ENCODE peak calls at places on chromosomes 16 and 17, in ten cellular contexts. One of them, this sample, is unnamed.

GRCh38 chr17:17661834-17662233 is 19.4 kb upstream of the RAI1 start:
- DNase-seq in BJ: no peak
- DNase-seq in astrocyte of the cerebellum: no peak
- DNase-seq in aorta: no peak
- DNase-seq in HFF-Myc: no peak
- DNase-seq in lower lobe of right lung: no peak
- DNase-seq in endodermal cell: no peak
- DNase-seq in AG10803: no peak
- DNase-seq in right lobe of liver: no peak
- DNase-seq in GM12865: no peak
- DNase-seq in this sample: no peak

GRCh38 chr16:922051-922450 is 48.7 kb downstream of the LMF1 start:
- DNase-seq in GM12865: no peak
- DNase-seq in AG10803: no peak
- DNase-seq in lower lobe of right lung: no peak
- DNase-seq in right lobe of liver: peak
- DNase-seq in astrocyte of the cerebellum: no peak
- DNase-seq in HFF-Myc: no peak
- DNase-seq in BJ: no peak
- DNase-seq in aorta: no peak
- DNase-seq in endodermal cell: no peak
- DNase-seq in this sample: no peak

GRCh38 chr17:8865811-8866210 is 1.7 kb downstream of the PIK3R6 start:
- DNase-seq in HFF-Myc: no peak
- DNase-seq in aorta: no peak
- DNase-seq in astrocyte of the cerebellum: no peak
- DNase-seq in GM12865: no peak
- DNase-seq in right lobe of liver: no peak
- DNase-seq in AG10803: no peak
- DNase-seq in BJ: no peak
- DNase-seq in lower lobe of right lung: no peak
- DNase-seq in endodermal cell: peak
- DNase-seq in this sample: no peak

GRCh38 chr17:7972131-7972785 is 30.2 kb upstream of the GUCY2D start:
- DNase-seq in AG10803: no peak
- DNase-seq in lower lobe of right lung: no peak
- DNase-seq in HFF-Myc: no peak
- DNase-seq in aorta: no peak
- DNase-seq in BJ: no peak
- DNase-seq in astrocyte of the cerebellum: no peak
- DNase-seq in right lobe of liver: no peak
- DNase-seq in GM12865: no peak
- DNase-seq in endodermal cell: no peak
- DNase-seq in this sample: no peak

GRCh38 chr17:19024101-19025078 is 19.8 kb upstream of the FAM83G start:
- DNase-seq in lower lobe of right lung: peak
- DNase-seq in right lobe of liver: peak
- DNase-seq in HFF-Myc: no peak
- DNase-seq in BJ: no peak
- DNase-seq in astrocyte of the cerebellum: no peak
- DNase-seq in endodermal cell: no peak
- DNase-seq in aorta: peak
- DNase-seq in AG10803: peak
- DNase-seq in GM12865: no peak
- DNase-seq in this sample: no peak

GRCh38 chr17:48760411-48760810 is 31.9 kb upstream of the HOXB13 start:
- DNase-seq in BJ: no peak
- DNase-seq in HFF-Myc: no peak
- DNase-seq in aorta: no peak
- DNase-seq in lower lobe of right lung: no peak
- DNase-seq in right lobe of liver: no peak
- DNase-seq in astrocyte of the cerebellum: no peak
- DNase-seq in endodermal cell: no peak
- DNase-seq in GM12865: no peak
- DNase-seq in AG10803: no peak
- DNase-seq in this sample: no peak

GRCh38 chr16:85174871-85175723 is 62.8 kb upstream of the CIBAR2 start:
- DNase-seq in endodermal cell: no peak
- DNase-seq in AG10803: peak
- DNase-seq in GM12865: no peak
- DNase-seq in lower lobe of right lung: peak
- DNase-seq in right lobe of liver: no peak
- DNase-seq in astrocyte of the cerebellum: no peak
- DNase-seq in HFF-Myc: no peak
- DNase-seq in BJ: no peak
- DNase-seq in aorta: no peak
- DNase-seq in this sample: no peak

GRCh38 chr16:70574595-70575271 is 51.1 kb downstream of the SF3B3 start:
- DNase-seq in AG10803: no peak
- DNase-seq in lower lobe of right lung: no peak
- DNase-seq in aorta: no peak
- DNase-seq in astrocyte of the cerebellum: no peak
- DNase-seq in endodermal cell: no peak
- DNase-seq in HFF-Myc: no peak
- DNase-seq in GM12865: no peak
- DNase-seq in BJ: no peak
- DNase-seq in right lobe of liver: no peak
- DNase-seq in this sample: no peak

GRCh38 chr17:13367154-13367553 is 234.6 kb downstream of the HS3ST3A1 start:
- DNase-seq in lower lobe of right lung: no peak
- DNase-seq in astrocyte of the cerebellum: no peak
- DNase-seq in AG10803: no peak
- DNase-seq in HFF-Myc: no peak
- DNase-seq in aorta: no peak
- DNase-seq in right lobe of liver: no peak
- DNase-seq in BJ: no peak
- DNase-seq in endodermal cell: no peak
- DNase-seq in GM12865: no peak
- DNase-seq in this sample: no peak

GRCh38 chr17:13374203-13375143 is 227.3 kb downstream of the HS3ST3A1 start:
- DNase-seq in aorta: no peak
- DNase-seq in HFF-Myc: no peak
- DNase-seq in astrocyte of the cerebellum: no peak
- DNase-seq in right lobe of liver: no peak
- DNase-seq in AG10803: peak
- DNase-seq in endodermal cell: no peak
- DNase-seq in GM12865: no peak
- DNase-seq in BJ: no peak
- DNase-seq in lower lobe of right lung: no peak
- DNase-seq in this sample: no peak

GRCh38 chr17:13372432-13372831 is 229.3 kb downstream of the HS3ST3A1 start:
- DNase-seq in astrocyte of the cerebellum: no peak
- DNase-seq in AG10803: no peak
- DNase-seq in BJ: no peak
- DNase-seq in HFF-Myc: no peak
- DNase-seq in lower lobe of right lung: no peak
- DNase-seq in right lobe of liver: no peak
- DNase-seq in GM12865: no peak
- DNase-seq in aorta: no peak
- DNase-seq in endodermal cell: no peak
- DNase-seq in this sample: no peak
- H3K4me3 ChIP-seq in astrocyte of the cerebellum: no peak
- H3K4me3 ChIP-seq in AG10803: no peak
- H3K4me3 ChIP-seq in BJ: no peak
- H3K4me3 ChIP-seq in HFF-Myc: no peak
- H3K4me3 ChIP-seq in lower lobe of right lung: no peak
- H3K4me3 ChIP-seq in right lobe of liver: no peak
- H3K4me3 ChIP-seq in GM12865: no peak
- H3K4me3 ChIP-seq in aorta: no peak
- H3K4me3 ChIP-seq in endodermal cell: no peak
- H3K4me3 ChIP-seq in this sample: no peak

GRCh38 chr16:47780213-47780612 is 319.1 kb downstream of the PHKB start:
- DNase-seq in BJ: no peak
- DNase-seq in HFF-Myc: no peak
- DNase-seq in GM12865: no peak
- DNase-seq in aorta: no peak
- DNase-seq in astrocyte of the cerebellum: no peak
- DNase-seq in lower lobe of right lung: no peak
- DNase-seq in right lobe of liver: no peak
- DNase-seq in AG10803: no peak
- DNase-seq in endodermal cell: no peak
- DNase-seq in this sample: no peak

GRCh38 chr16:47774661-47775060 is 313.5 kb downstream of the PHKB start:
- DNase-seq in BJ: no peak
- DNase-seq in astrocyte of the cerebellum: no peak
- DNase-seq in GM12865: no peak
- DNase-seq in aorta: no peak
- DNase-seq in HFF-Myc: no peak
- DNase-seq in endodermal cell: peak
- DNase-seq in right lobe of liver: no peak
- DNase-seq in lower lobe of right lung: no peak
- DNase-seq in AG10803: no peak
- DNase-seq in this sample: no peak

GRCh38 chr16:47777191-47777590 is 316.1 kb downstream of the PHKB start:
- DNase-seq in lower lobe of right lung: no peak
- DNase-seq in HFF-Myc: peak
- DNase-seq in GM12865: no peak
- DNase-seq in endodermal cell: no peak
- DNase-seq in aorta: no peak
- DNase-seq in right lobe of liver: no peak
- DNase-seq in AG10803: peak
- DNase-seq in BJ: peak
- DNase-seq in astrocyte of the cerebellum: peak
- DNase-seq in this sample: no peak

GRCh38 chr16:47778106-47778803 is 317.1 kb downstream of the PHKB start:
- DNase-seq in HFF-Myc: no peak
- DNase-seq in GM12865: no peak
- DNase-seq in endodermal cell: no peak
- DNase-seq in aorta: no peak
- DNase-seq in BJ: no peak
- DNase-seq in right lobe of liver: no peak
- DNase-seq in lower lobe of right lung: no peak
- DNase-seq in AG10803: peak
- DNase-seq in astrocyte of the cerebellum: no peak
- DNase-seq in this sample: no peak

GRCh38 chr16:47779201-47780016 is 318.3 kb downstream of the PHKB start:
- DNase-seq in AG10803: peak
- DNase-seq in aorta: no peak
- DNase-seq in HFF-Myc: no peak
- DNase-seq in GM12865: peak
- DNase-seq in lower lobe of right lung: no peak
- DNase-seq in BJ: no peak
- DNase-seq in endodermal cell: no peak
- DNase-seq in right lobe of liver: no peak
- DNase-seq in astrocyte of the cerebellum: no peak
- DNase-seq in this sample: no peak
- H3K4me3 ChIP-seq in AG10803: peak
- H3K4me3 ChIP-seq in aorta: no peak
- H3K4me3 ChIP-seq in HFF-Myc: no peak
- H3K4me3 ChIP-seq in GM12865: peak
- H3K4me3 ChIP-seq in lower lobe of right lung: peak
- H3K4me3 ChIP-seq in BJ: peak
- H3K4me3 ChIP-seq in endodermal cell: no peak
- H3K4me3 ChIP-seq in right lobe of liver: peak
- H3K4me3 ChIP-seq in astrocyte of the cerebellum: no peak
- H3K4me3 ChIP-seq in this sample: peak

GRCh38 chr16:66872927-66873684 is 7.2 kb upstream of the PDP2 start:
- DNase-seq in AG10803: peak
- DNase-seq in HFF-Myc: peak
- DNase-seq in endodermal cell: peak
- DNase-seq in right lobe of liver: peak
- DNase-seq in aorta: peak
- DNase-seq in GM12865: peak
- DNase-seq in BJ: peak
- DNase-seq in lower lobe of right lung: peak
- DNase-seq in astrocyte of the cerebellum: peak
- DNase-seq in this sample: peak
- H3K4me3 ChIP-seq in AG10803: peak
- H3K4me3 ChIP-seq in HFF-Myc: peak
- H3K4me3 ChIP-seq in endodermal cell: peak
- H3K4me3 ChIP-seq in right lobe of liver: peak
- H3K4me3 ChIP-seq in aorta: no peak
- H3K4me3 ChIP-seq in GM12865: peak
- H3K4me3 ChIP-seq in BJ: peak
- H3K4me3 ChIP-seq in lower lobe of right lung: peak
- H3K4me3 ChIP-seq in astrocyte of the cerebellum: peak
- H3K4me3 ChIP-seq in this sample: peak

GRCh38 chr17:21298983-21299519 is 14.5 kb downstream of the MAP2K3 start:
- DNase-seq in HFF-Myc: no peak
- DNase-seq in right lobe of liver: no peak
- DNase-seq in GM12865: no peak
- DNase-seq in lower lobe of right lung: no peak
- DNase-seq in aorta: no peak
- DNase-seq in endodermal cell: no peak
- DNase-seq in astrocyte of the cerebellum: no peak
- DNase-seq in BJ: no peak
- DNase-seq in AG10803: no peak
- DNase-seq in this sample: no peak

GRCh38 chr17:21299981-21300600 is 15.6 kb downstream of the MAP2K3 start:
- DNase-seq in endodermal cell: no peak
- DNase-seq in AG10803: no peak
- DNase-seq in HFF-Myc: no peak
- DNase-seq in right lobe of liver: no peak
- DNase-seq in BJ: no peak
- DNase-seq in aorta: no peak
- DNase-seq in astrocyte of the cerebellum: no peak
- DNase-seq in GM12865: no peak
- DNase-seq in lower lobe of right lung: no peak
- DNase-seq in this sample: no peak

GRCh38 chr17:21297597-21297996 is 13.1 kb downstream of the MAP2K3 start:
- DNase-seq in HFF-Myc: no peak
- DNase-seq in BJ: no peak
- DNase-seq in endodermal cell: no peak
- DNase-seq in AG10803: no peak
- DNase-seq in astrocyte of the cerebellum: no peak
- DNase-seq in lower lobe of right lung: no peak
- DNase-seq in right lobe of liver: no peak
- DNase-seq in aorta: no peak
- DNase-seq in GM12865: no peak
- DNase-seq in this sample: no peak

GRCh38 chr17:21297026-21297520 is 12.6 kb downstream of the MAP2K3 start:
- DNase-seq in AG10803: peak
- DNase-seq in BJ: no peak
- DNase-seq in aorta: no peak
- DNase-seq in astrocyte of the cerebellum: no peak
- DNase-seq in HFF-Myc: no peak
- DNase-seq in lower lobe of right lung: no peak
- DNase-seq in GM12865: no peak
- DNase-seq in right lobe of liver: no peak
- DNase-seq in endodermal cell: no peak
- DNase-seq in this sample: no peak

DNA sequence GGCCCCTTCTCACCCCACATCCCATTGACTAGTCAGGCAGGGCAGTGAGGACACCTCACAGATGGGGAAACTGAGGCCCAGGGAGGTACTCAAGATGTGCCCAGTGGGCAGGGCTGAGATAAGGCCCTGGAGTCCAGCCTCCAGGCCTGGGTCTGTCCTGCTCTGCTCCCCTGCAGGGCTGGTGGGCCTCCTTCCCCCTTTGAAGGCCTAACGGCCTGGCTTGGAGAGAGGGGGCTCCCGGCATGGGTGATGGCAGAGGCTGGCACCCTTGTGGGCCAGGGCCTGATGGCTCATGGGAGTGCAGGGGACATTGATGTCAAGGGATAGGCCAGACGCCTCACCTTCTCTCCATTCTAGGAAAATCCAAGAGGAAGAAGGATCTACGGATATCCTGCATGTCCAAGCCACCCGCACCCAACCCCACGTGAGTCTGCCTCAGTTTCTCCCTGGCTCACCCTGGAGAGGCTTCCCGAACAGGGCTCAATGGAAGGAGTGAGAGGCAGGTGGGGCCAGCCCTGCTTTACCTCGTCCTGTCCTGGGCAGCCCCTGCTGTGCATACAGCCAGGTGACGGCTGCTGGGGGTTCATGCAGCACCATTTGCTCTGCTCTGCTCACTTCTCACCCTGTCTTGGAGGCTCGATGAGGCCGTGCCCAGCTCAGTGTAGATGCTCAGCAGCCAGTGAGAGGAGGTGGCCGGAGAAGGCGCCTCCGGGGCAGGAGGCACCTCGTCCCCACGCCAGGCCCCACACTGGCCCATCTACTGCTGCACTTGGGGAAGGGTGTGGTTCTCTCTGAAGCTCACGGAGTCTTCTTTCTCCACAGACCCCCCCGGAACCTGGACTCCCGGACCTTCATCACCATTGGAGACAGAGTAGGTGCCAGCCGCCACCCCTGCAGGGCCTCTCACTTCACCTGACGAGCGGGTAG is 13.8 kb downstream of the MAP2K3 start:
- DNase-seq in aorta: no peak
- DNase-seq in endodermal cell: no peak
- DNase-seq in GM12865: no peak
- DNase-seq in BJ: no peak
- DNase-seq in HFF-Myc: no peak
- DNase-seq in right lobe of liver: no peak
- DNase-seq in astrocyte of the cerebellum: no peak
- DNase-seq in AG10803: no peak
- DNase-seq in lower lobe of right lung: no peak
- DNase-seq in this sample: no peak
- H3K4me3 ChIP-seq in aorta: no peak
- H3K4me3 ChIP-seq in endodermal cell: no peak
- H3K4me3 ChIP-seq in GM12865: no peak
- H3K4me3 ChIP-seq in BJ: no peak
- H3K4me3 ChIP-seq in HFF-Myc: no peak
- H3K4me3 ChIP-seq in right lobe of liver: no peak
- H3K4me3 ChIP-seq in astrocyte of the cerebellum: no peak
- H3K4me3 ChIP-seq in AG10803: no peak
- H3K4me3 ChIP-seq in lower lobe of right lung: no peak
- H3K4me3 ChIP-seq in this sample: no peak